ENCODE peak calls at places on chromosomes 16 and 17, in four cellular contexts. M is stimulated activated naive CD4-positive, alpha-beta T cell; W is stimulated activated CD4-positive, alpha-beta T cell treated with anti-CD3 and anti-CD28 coated beads, Interleukin-2, amount 100 ng/mL, for 24 hours; E is AG09309. R is an unnamed sample.

GRCh38 chr16:22307838-22308237 is 10.6 kb downstream of the POLR3E start:
- DNase-seq in M (no peak), W (no peak), E (no peak), R (no peak)

GRCh38 chr17:40559016-40559853 is 6.0 kb downstream of the CCR7 start:
- DNase-seq in M (no peak), W (no peak), E (no peak), R (no peak)

GRCh38 chr17:37088459-37088858 is 139.7 kb downstream of the AATF start:
- DNase-seq in M (no peak), W (no peak), E (no peak), R (no peak)

GRCh38 chr17:74408262-74408661 is 23.6 kb upstream of the GPRC5C start:
- DNase-seq in M (no peak), W (no peak), E (no peak), R (no peak)

GRCh38 chr17:16463341-16464000 is 28.5 kb downstream of the LRRC75A start:
- DNase-seq in M (no peak), W (no peak), E (no peak), R (no peak)

GRCh38 chr16:78566397-78567073 is 467.1 kb downstream of the WWOX start:
- DNase-seq in M (no peak), W (no peak), E (no peak), R (no peak)

GRCh38 chr16:87431926-87432325 is 39.8 kb downstream of the MAP1LC3B start:
- DNase-seq in M (no peak), W (no peak), E (peak), R (peak)

GRCh38 chr17:18004345-18004744 is 31.7 kb downstream of the DRC3 start:
- DNase-seq in M (no peak), W (no peak), E (no peak), R (no peak)

GRCh38 chr17:75642221-75643032 is 9.2 kb downstream of the SMIM5 start:
- DNase-seq in M (no peak), W (no peak), E (no peak), R (no peak)

GRCh38 chr17:18203308-18203707 is 19.7 kb downstream of the ALKBH5 start:
- DNase-seq in M (no peak), W (no peak), E (no peak), R (no peak)

GRCh38 chr16:9105189-9105588 is 13.7 kb downstream of the HAPSTR1 start:
- DNase-seq in M (no peak), W (no peak), E (no peak), R (no peak)

GRCh38 chr16:87363771-87364476 is 19.7 kb downstream of the FBXO31 start:
- DNase-seq in M (no peak), W (no peak), E (no peak), R (no peak)

GRCh38 chr17:63911657-63912100 is 621 bp upstream of the CSHL1 start:
- DNase-seq in M (peak), W (peak), E (no peak), R (no peak)

GRCh38 chr17:7747586-7747985 is 30.0 kb downstream of the DNAH2 start:
- DNase-seq in M (no peak), W (no peak), E (peak), R (peak)

GRCh38 chr17:27657620-27658019 is 26.6 kb downstream of the LGALS9 start:
- DNase-seq in M (no peak), W (no peak), E (no peak), R (no peak)

GRCh38 chr17:64278614-64279013 is 15.6 kb upstream of the TEX2 start:
- DNase-seq in M (no peak), W (no peak), E (peak), R (no peak)

GRCh38 chr17:4860651-4861050 is 27.5 kb downstream of the MINK1 start:
- DNase-seq in M (no peak), W (no peak), E (no peak), R (no peak)